ENCODE peak calls at places on chromosomes 16 and 17, in eight cellular contexts. One of them, this sample, is unnamed.

GRCh38 chr17:41763327-41763726 is 23.2 kb downstream of the JUP start:
- DNase-seq in IMR-90: no peak
- DNase-seq in choroid plexus epithelial cell: no peak
- DNase-seq in neural progenitor cell: no peak
- DNase-seq in pancreas: no peak
- DNase-seq in astrocyte of the spinal cord: no peak
- DNase-seq in CD8-positive, alpha-beta T cell: no peak
- DNase-seq in AG04449: no peak
- DNase-seq in this sample: no peak

GRCh38 chr17:5667871-5668270 is 83.6 kb upstream of the NLRP1 start:
- DNase-seq in IMR-90: no peak
- DNase-seq in choroid plexus epithelial cell: no peak
- DNase-seq in neural progenitor cell: peak; percentile 23
- DNase-seq in pancreas: no peak
- DNase-seq in astrocyte of the spinal cord: no peak
- DNase-seq in CD8-positive, alpha-beta T cell: no peak
- DNase-seq in AG04449: no peak
- DNase-seq in this sample: no peak

GRCh38 chr17:56815711-56816110 is 18.0 kb downstream of the C17orf67 start:
- DNase-seq in IMR-90: peak; percentile 90
- DNase-seq in choroid plexus epithelial cell: peak; percentile 46
- DNase-seq in neural progenitor cell: no peak
- DNase-seq in pancreas: no peak
- DNase-seq in astrocyte of the spinal cord: peak; percentile 51
- DNase-seq in CD8-positive, alpha-beta T cell: no peak
- DNase-seq in AG04449: peak; percentile 45
- DNase-seq in this sample: no peak

GRCh38 chr16:88380099-88380498 is 2.7 kb upstream of the ZNF469 start:
- DNase-seq in IMR-90: no peak
- DNase-seq in choroid plexus epithelial cell: no peak
- DNase-seq in neural progenitor cell: no peak
- DNase-seq in pancreas: no peak
- DNase-seq in astrocyte of the spinal cord: no peak
- DNase-seq in CD8-positive, alpha-beta T cell: no peak
- DNase-seq in AG04449: no peak
- DNase-seq in this sample: no peak

GRCh38 chr17:55219939-55220338 is 44.8 kb upstream of the HLF start:
- DNase-seq in IMR-90: no peak
- DNase-seq in choroid plexus epithelial cell: peak; percentile 5
- DNase-seq in neural progenitor cell: no peak
- DNase-seq in pancreas: no peak
- DNase-seq in astrocyte of the spinal cord: no peak
- DNase-seq in CD8-positive, alpha-beta T cell: no peak
- DNase-seq in AG04449: no peak
- DNase-seq in this sample: no peak

GRCh38 chr16:46812781-46813555 is 18.0 kb downstream of the C16orf87 start:
- DNase-seq in IMR-90: no peak
- DNase-seq in choroid plexus epithelial cell: no peak
- DNase-seq in neural progenitor cell: no peak
- DNase-seq in pancreas: no peak
- DNase-seq in astrocyte of the spinal cord: no peak
- DNase-seq in CD8-positive, alpha-beta T cell: no peak
- DNase-seq in AG04449: no peak
- DNase-seq in this sample: no peak

GRCh38 chr16:88113545-88114045 is 162.4 kb downstream of the BANP start:
- DNase-seq in IMR-90: no peak
- DNase-seq in choroid plexus epithelial cell: no peak
- DNase-seq in neural progenitor cell: no peak
- DNase-seq in pancreas: no peak
- DNase-seq in astrocyte of the spinal cord: no peak
- DNase-seq in CD8-positive, alpha-beta T cell: no peak
- DNase-seq in AG04449: no peak
- DNase-seq in this sample: no peak

GRCh38 chr16:67460168-67460567 is 20.8 kb downstream of the ATP6V0D1 start:
- DNase-seq in IMR-90: no peak
- DNase-seq in choroid plexus epithelial cell: no peak
- DNase-seq in neural progenitor cell: no peak
- DNase-seq in pancreas: no peak
- DNase-seq in astrocyte of the spinal cord: no peak
- DNase-seq in CD8-positive, alpha-beta T cell: no peak
- DNase-seq in AG04449: no peak
- DNase-seq in this sample: no peak

GRCh38 chr17:50169121-50169764 is 3.4 kb downstream of the SGCA start:
- DNase-seq in IMR-90: peak; percentile 74
- DNase-seq in choroid plexus epithelial cell: peak; percentile 81
- DNase-seq in neural progenitor cell: peak; percentile 87
- DNase-seq in pancreas: peak; percentile 60
- DNase-seq in astrocyte of the spinal cord: peak; percentile 76
- DNase-seq in CD8-positive, alpha-beta T cell: peak; percentile 81
- DNase-seq in AG04449: no peak
- DNase-seq in this sample: peak; percentile 81

GRCh38 chr17:7884581-7885356 is 3.8 kb upstream of the CHD3 start:
- DNase-seq in IMR-90: no peak
- DNase-seq in choroid plexus epithelial cell: no peak
- DNase-seq in neural progenitor cell: peak; percentile 48
- DNase-seq in pancreas: no peak
- DNase-seq in astrocyte of the spinal cord: no peak
- DNase-seq in CD8-positive, alpha-beta T cell: peak; percentile 71
- DNase-seq in AG04449: no peak
- DNase-seq in this sample: peak; percentile 22

GRCh38 chr16:19913306-19913717 is 28.7 kb upstream of the GPRC5B start:
- DNase-seq in IMR-90: no peak
- DNase-seq in choroid plexus epithelial cell: no peak
- DNase-seq in neural progenitor cell: no peak
- DNase-seq in pancreas: no peak
- DNase-seq in astrocyte of the spinal cord: no peak
- DNase-seq in CD8-positive, alpha-beta T cell: no peak
- DNase-seq in AG04449: no peak
- DNase-seq in this sample: no peak

GRCh38 chr16:87824016-87824990 is 45.0 kb downstream of the SLC7A5 start:
- DNase-seq in IMR-90: no peak
- DNase-seq in choroid plexus epithelial cell: no peak
- DNase-seq in neural progenitor cell: no peak
- DNase-seq in pancreas: no peak
- DNase-seq in astrocyte of the spinal cord: no peak
- DNase-seq in CD8-positive, alpha-beta T cell: no peak
- DNase-seq in AG04449: no peak
- DNase-seq in this sample: no peak

GRCh38 chr16:68234188-68235104 is 1.5 kb downstream of the ESRP2 start:
- DNase-seq in IMR-90: no peak
- DNase-seq in choroid plexus epithelial cell: no peak
- DNase-seq in neural progenitor cell: no peak
- DNase-seq in pancreas: peak; percentile 99
- DNase-seq in astrocyte of the spinal cord: no peak
- DNase-seq in CD8-positive, alpha-beta T cell: no peak
- DNase-seq in AG04449: no peak
- DNase-seq in this sample: no peak

GRCh38 chr16:30407794-30408534 is 558 bp downstream of the ZNF771 start:
- DNase-seq in IMR-90: no peak
- DNase-seq in choroid plexus epithelial cell: peak; percentile 52
- DNase-seq in neural progenitor cell: peak; percentile 56
- DNase-seq in pancreas: no peak
- DNase-seq in astrocyte of the spinal cord: no peak
- DNase-seq in CD8-positive, alpha-beta T cell: no peak
- DNase-seq in AG04449: no peak
- DNase-seq in this sample: no peak

GRCh38 chr17:79531191-79531590 is 79.7 kb downstream of the RBFOX3 start:
- DNase-seq in IMR-90: no peak
- DNase-seq in choroid plexus epithelial cell: no peak
- DNase-seq in neural progenitor cell: no peak
- DNase-seq in pancreas: no peak
- DNase-seq in astrocyte of the spinal cord: no peak
- DNase-seq in CD8-positive, alpha-beta T cell: no peak
- DNase-seq in AG04449: no peak
- DNase-seq in this sample: no peak

GRCh38 chr16:24151482-24151939 is 104.6 kb upstream of the CACNG3 start:
- DNase-seq in IMR-90: peak; percentile 0
- DNase-seq in choroid plexus epithelial cell: no peak
- DNase-seq in neural progenitor cell: peak; percentile 38
- DNase-seq in pancreas: no peak
- DNase-seq in astrocyte of the spinal cord: peak; percentile 22
- DNase-seq in CD8-positive, alpha-beta T cell: no peak
- DNase-seq in AG04449: no peak
- DNase-seq in this sample: no peak

GRCh38 chr17:77151236-77151635 is 10.5 kb downstream of the SEC14L1 start:
- DNase-seq in IMR-90: no peak
- DNase-seq in choroid plexus epithelial cell: no peak
- DNase-seq in neural progenitor cell: no peak
- DNase-seq in pancreas: no peak
- DNase-seq in astrocyte of the spinal cord: peak; percentile 25
- DNase-seq in CD8-positive, alpha-beta T cell: no peak
- DNase-seq in AG04449: no peak
- DNase-seq in this sample: no peak

GRCh38 chr16:88456356-88457292 is 3.5 kb downstream of the ZFPM1 start:
- DNase-seq in IMR-90: no peak
- DNase-seq in choroid plexus epithelial cell: no peak
- DNase-seq in neural progenitor cell: no peak
- DNase-seq in pancreas: no peak
- DNase-seq in astrocyte of the spinal cord: no peak
- DNase-seq in CD8-positive, alpha-beta T cell: peak; percentile 60
- DNase-seq in AG04449: no peak
- DNase-seq in this sample: no peak

GRCh38 chr17:7280519-7281073 is 922 bp upstream of the SLC2A4 start:
- DNase-seq in IMR-90: peak; percentile 68
- DNase-seq in choroid plexus epithelial cell: peak; percentile 82
- DNase-seq in neural progenitor cell: peak; percentile 92
- DNase-seq in pancreas: peak; percentile 92
- DNase-seq in astrocyte of the spinal cord: peak; percentile 72
- DNase-seq in CD8-positive, alpha-beta T cell: peak; percentile 92
- DNase-seq in AG04449: no peak
- DNase-seq in this sample: peak; percentile 80

GRCh38 chr16:13553453-13553985 is 366.4 kb upstream of the ERCC4 start:
- DNase-seq in IMR-90: no peak
- DNase-seq in choroid plexus epithelial cell: no peak
- DNase-seq in neural progenitor cell: no peak
- DNase-seq in pancreas: no peak
- DNase-seq in astrocyte of the spinal cord: no peak
- DNase-seq in CD8-positive, alpha-beta T cell: no peak
- DNase-seq in AG04449: no peak
- DNase-seq in this sample: no peak

GRCh38 chr17:17186551-17187505 is 19.3 kb downstream of the PLD6 start:
- DNase-seq in IMR-90: no peak
- DNase-seq in choroid plexus epithelial cell: peak; percentile 33
- DNase-seq in neural progenitor cell: no peak
- DNase-seq in pancreas: no peak
- DNase-seq in astrocyte of the spinal cord: peak; percentile 13
- DNase-seq in CD8-positive, alpha-beta T cell: no peak
- DNase-seq in AG04449: peak; percentile 7
- DNase-seq in this sample: no peak
- TF ChIP-seq CTCF in IMR-90: no peak
- TF ChIP-seq CTCF in choroid plexus epithelial cell: no peak
- TF ChIP-seq CTCF in neural progenitor cell: no peak
- TF ChIP-seq CTCF in pancreas: no peak
- TF ChIP-seq CTCF in astrocyte of the spinal cord: no peak
- TF ChIP-seq CTCF in CD8-positive, alpha-beta T cell: no peak
- TF ChIP-seq CTCF in AG04449: no peak
- TF ChIP-seq CTCF in this sample: no peak

DNA sequence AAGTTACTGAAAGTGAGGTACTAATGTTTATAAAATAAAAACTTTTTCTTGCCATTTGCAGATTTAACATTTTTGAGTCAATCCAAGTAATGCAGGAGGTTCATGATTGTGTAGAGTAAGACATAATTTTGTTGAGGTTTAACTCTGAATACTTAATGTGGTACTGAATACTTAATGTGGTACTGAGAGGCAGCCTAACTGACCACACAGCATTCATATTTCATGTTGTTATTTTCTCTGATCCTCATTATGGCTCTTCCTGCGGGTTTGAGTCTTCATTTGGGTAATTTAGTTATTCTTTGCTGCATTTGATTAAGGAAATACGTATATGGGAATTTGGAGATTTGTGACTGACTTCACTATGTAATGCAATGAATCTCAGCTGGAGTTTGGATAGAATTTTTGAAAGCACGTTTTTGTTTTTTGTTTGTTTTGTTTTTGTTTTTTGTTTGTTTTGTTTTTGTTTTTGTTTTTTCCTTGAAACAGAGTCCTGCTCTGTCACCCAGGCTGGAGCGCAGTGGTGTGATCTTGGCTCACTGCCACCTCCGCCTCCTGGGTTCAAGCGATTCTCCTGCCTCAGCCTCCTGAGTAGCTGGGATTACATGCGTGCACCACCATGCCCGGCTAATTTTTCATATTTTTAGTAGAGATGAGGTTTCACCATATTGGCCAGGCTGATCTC is 3.8 kb downstream of the SF3B3 start:
- DNase-seq in IMR-90: no peak
- DNase-seq in choroid plexus epithelial cell: no peak
- DNase-seq in neural progenitor cell: no peak
- DNase-seq in pancreas: no peak
- DNase-seq in astrocyte of the spinal cord: no peak
- DNase-seq in CD8-positive, alpha-beta T cell: no peak
- DNase-seq in AG04449: no peak
- DNase-seq in this sample: no peak
- H3K4me3 ChIP-seq in IMR-90: no peak overlapping the region
- H3K4me3 ChIP-seq in choroid plexus epithelial cell: no peak overlapping the region
- H3K4me3 ChIP-seq in neural progenitor cell: peak overlapping the region; percentile 87
- H3K4me3 ChIP-seq in pancreas: no peak overlapping the region
- H3K4me3 ChIP-seq in astrocyte of the spinal cord: no peak overlapping the region
- H3K4me3 ChIP-seq in CD8-positive, alpha-beta T cell: no peak overlapping the region
- H3K4me3 ChIP-seq in AG04449: no peak overlapping the region
- H3K4me3 ChIP-seq in this sample: peak overlapping the region; percentile 2

GRCh38 chr16:84109598-84110325 is 7.0 kb downstream of the MBTPS1 start:
- DNase-seq in IMR-90: peak; percentile 11
- DNase-seq in choroid plexus epithelial cell: no peak
- DNase-seq in neural progenitor cell: no peak
- DNase-seq in pancreas: no peak
- DNase-seq in astrocyte of the spinal cord: no peak
- DNase-seq in CD8-positive, alpha-beta T cell: no peak
- DNase-seq in AG04449: no peak
- DNase-seq in this sample: no peak

GRCh38 chr16:84110527-84110926 is 6.2 kb downstream of the MBTPS1 start:
- DNase-seq in IMR-90: no peak
- DNase-seq in choroid plexus epithelial cell: no peak
- DNase-seq in neural progenitor cell: no peak
- DNase-seq in pancreas: no peak
- DNase-seq in astrocyte of the spinal cord: no peak
- DNase-seq in CD8-positive, alpha-beta T cell: no peak
- DNase-seq in AG04449: no peak
- DNase-seq in this sample: no peak

GRCh38 chr16:84105286-84105815 is 11.4 kb downstream of the MBTPS1 start:
- DNase-seq in IMR-90: no peak
- DNase-seq in choroid plexus epithelial cell: no peak
- DNase-seq in neural progenitor cell: no peak
- DNase-seq in pancreas: no peak
- DNase-seq in astrocyte of the spinal cord: no peak
- DNase-seq in CD8-positive, alpha-beta T cell: no peak
- DNase-seq in AG04449: no peak
- DNase-seq in this sample: no peak

GRCh38 chr16:84105948-84106740 is 10.6 kb downstream of the MBTPS1 start:
- DNase-seq in IMR-90: no peak
- DNase-seq in choroid plexus epithelial cell: no peak
- DNase-seq in neural progenitor cell: no peak
- DNase-seq in pancreas: no peak
- DNase-seq in astrocyte of the spinal cord: no peak
- DNase-seq in CD8-positive, alpha-beta T cell: no peak
- DNase-seq in AG04449: no peak
- DNase-seq in this sample: no peak

GRCh38 chr16:84107921-84108320 is 8.8 kb downstream of the MBTPS1 start:
- DNase-seq in IMR-90: no peak
- DNase-seq in choroid plexus epithelial cell: no peak
- DNase-seq in neural progenitor cell: no peak
- DNase-seq in pancreas: no peak
- DNase-seq in astrocyte of the spinal cord: no peak
- DNase-seq in CD8-positive, alpha-beta T cell: no peak
- DNase-seq in AG04449: no peak
- DNase-seq in this sample: no peak
- TF ChIP-seq CTCF in IMR-90: no peak
- TF ChIP-seq CTCF in choroid plexus epithelial cell: no peak
- TF ChIP-seq CTCF in neural progenitor cell: no peak
- TF ChIP-seq CTCF in pancreas: no peak
- TF ChIP-seq CTCF in astrocyte of the spinal cord: no peak
- TF ChIP-seq CTCF in CD8-positive, alpha-beta T cell: no peak
- TF ChIP-seq CTCF in AG04449: no peak
- TF ChIP-seq CTCF in this sample: no peak

GRCh38 chr16:3348547-3349167 is 7.0 kb upstream of the OR2C1 start:
- DNase-seq in IMR-90: no peak
- DNase-seq in choroid plexus epithelial cell: no peak
- DNase-seq in neural progenitor cell: no peak
- DNase-seq in pancreas: no peak
- DNase-seq in astrocyte of the spinal cord: no peak
- DNase-seq in CD8-positive, alpha-beta T cell: no peak
- DNase-seq in AG04449: no peak
- DNase-seq in this sample: peak; percentile 36
- H3K4me3 ChIP-seq in IMR-90: no peak overlapping the region
- H3K4me3 ChIP-seq in choroid plexus epithelial cell: no peak overlapping the region
- H3K4me3 ChIP-seq in neural progenitor cell: no peak overlapping the region
- H3K4me3 ChIP-seq in pancreas: no peak overlapping the region
- H3K4me3 ChIP-seq in astrocyte of the spinal cord: no peak overlapping the region
- H3K4me3 ChIP-seq in CD8-positive, alpha-beta T cell: no peak overlapping the region
- H3K4me3 ChIP-seq in AG04449: no peak overlapping the region
- H3K4me3 ChIP-seq in this sample: no peak overlapping the region

This sample was measured in GM06990.